ENCODE peak calls at places on chromosomes 12 and 14, in seven cellular contexts. E is CD8-positive, alpha-beta T cell; V is iris pigment epithelial cell; C is activated CD4-positive, alpha-beta T cell treated with anti-CD3 and anti-CD28 coated beads, Interleukin-2, amount 10 ng/mL, durations not matched to agents 7 days and 5 days; R is T-cell; G is stimulated activated CD4-positive, alpha-beta T cell treated with anti-CD3 and anti-CD28 coated beads, Interleukin-4, amount 100 ng/mL, for 4 hours; L is type B pancreatic cell. N is an unnamed sample.

GRCh38 chr14:105227346-105227745 is 21.0 kb upstream of the BTBD6 start:
- DNase-seq in E (no peak), V (no peak), C (no peak), R (no peak), G (no peak), L (no peak), N (no peak)

GRCh38 chr14:68401855-68402254 is 391.0 kb downstream of the ZFP36L1 start:
- DNase-seq in E (no peak), V (no peak), C (no peak), R (no peak), G (no peak), L (no peak), N (no peak)

GRCh38 chr12:22380029-22380428 is 45.5 kb upstream of the ST8SIA1 start:
- DNase-seq in E (no peak), V (no peak), C (no peak), R (no peak), G (no peak), L (no peak), N (no peak)

GRCh38 chr12:52267699-52268098 is 6.7 kb upstream of the KRT86 start:
- DNase-seq in E (no peak), V (no peak), C (no peak), R (no peak), G (no peak), L (no peak), N (no peak)

GRCh38 chr14:24422261-24422660 is 7.2 kb downstream of the CBLN3 start:
- DNase-seq in E (peak), V (no peak), C (no peak), R (no peak), G (no peak), L (no peak), N (no peak)

GRCh38 chr12:94615284-94616216 is 34.8 kb downstream of the TMCC3 start:
- DNase-seq in E (no peak), V (peak), C (no peak), R (no peak), G (no peak), L (no peak), N (no peak)

GRCh38 chr12:6171409-6172015 is 28.7 kb upstream of the CD9 start:
- DNase-seq in E (no peak), V (no peak), C (no peak), R (no peak), G (no peak), L (no peak), N (no peak)

GRCh38 chr12:8912910-8913309 is 1.4 kb upstream of the PHC1 start:
- DNase-seq in E (no peak), V (no peak), C (peak), R (no peak), G (no peak), L (no peak), N (peak)

GRCh38 chr12:130160711-130161231 is 1.5 kb upstream of the FZD10 start:
- DNase-seq in E (no peak), V (no peak), C (no peak), R (no peak), G (no peak), L (no peak), N (no peak)

GRCh38 chr12:31470462-31470861 is 120.5 kb downstream of the DENND5B start:
- DNase-seq in E (no peak), V (no peak), C (no peak), R (no peak), G (no peak), L (no peak), N (no peak)

N was measured in DMS153.